ENCODE peak calls at places on chromosomes 12 and 14, in five cellular contexts. Z is Calu3, S is uterus, Q is kidney glomerular epithelial cell, T is CD14-positive monocyte. L is an unnamed sample.

GRCh38 chr12:25106818-25107217 is 88.1 kb downstream of the DNAI7 start:
- DNase-seq in Z (no peak), Q (no peak), S (no peak), T (no peak), L (no peak)

GRCh38 chr14:98114122-98114895 is 1157.7 kb downstream of the BCL11B start:
- DNase-seq in T (no peak), S (no peak), Z (no peak), Q (peak), L (no peak)

GRCh38 chr12:21773263-21773741 is 1.2 kb downstream of the KCNJ8 start:
- DNase-seq in T (no peak), Z (no peak), Q (no peak), S (peak), L (no peak)

GRCh38 chr12:64691227-64691792 is 67.9 kb downstream of the GNS start:
- DNase-seq in Q (no peak), T (no peak), S (no peak), Z (no peak), L (no peak)

GRCh38 chr14:89422181-89422951 is 5.3 kb upstream of the FOXN3 start:
- DNase-seq in T (no peak), Z (peak), Q (no peak), S (no peak), L (no peak)

GRCh38 chr12:64187370-64187769 is 34.7 kb downstream of the KICS2 start:
- DNase-seq in T (no peak), Z (no peak), Q (peak), S (no peak), L (no peak)

GRCh38 chr12:121794532-121795028 is 1.1 kb upstream of the RHOF start:
- DNase-seq in Z (no peak), S (peak), Q (no peak), T (no peak), L (peak)

GRCh38 chr12:82966160-82966559 is 279.5 kb downstream of the TMTC2 start:
- DNase-seq in Z (no peak), Q (no peak), S (no peak), T (peak), L (no peak)

GRCh38 chr12:113302466-113302865 is 32.4 kb downstream of the SLC8B1 start:
- DNase-seq in S (no peak), Z (no peak), T (no peak), Q (no peak), L (no peak)

GRCh38 chr12:31009976-31010375 is 63.7 kb upstream of the DDX11 start:
- DNase-seq in Q (no peak), T (no peak), Z (no peak), S (no peak), L (no peak)

GRCh38 chr12:27732281-27732680 is 21.6 kb downstream of the MRPS35 start:
- DNase-seq in T (no peak), S (no peak), Z (peak), Q (no peak), L (no peak)

GRCh38 chr14:90111895-90112534 is 50.2 kb downstream of the KCNK13 start:
- DNase-seq in Z (no peak), S (no peak), Q (peak), T (no peak), L (no peak)